ENCODE peak calls at places on chromosomes 3 and 15, in four cellular contexts. Z, D, S and I are unnamed samples. For H3K4me1, the result is how much of the 10 kb centered on the place peaks cover.

GRCh38 chr3:156382458-156383346 is 172.2 kb downstream of the SSR3 start:
- DNase-seq in Z (no peak), D (peak), S (peak), I (no peak)

GRCh38 chr3:38528457-38528856 is 32.3 kb downstream of the EXOG start:
- DNase-seq in Z (no peak), D (no peak), S (peak), I (no peak)

GRCh38 chr3:66483006-66483928 is 17.6 kb downstream of the LRIG1 start:
- DNase-seq in Z (peak), D (peak), S (peak), I (no peak)

GRCh38 chr3:58494107-58494506 is 2.2 kb downstream of the KCTD6 start:
- DNase-seq in Z (no peak), D (no peak), S (no peak), I (no peak)

GRCh38 chr3:126390751-126391150 is 4.0 kb upstream of the CFAP100 start:
- DNase-seq in Z (no peak), D (no peak), S (no peak), I (no peak)

GRCh38 chr3:15033103-15033502 is 32.0 kb downstream of the MRPS25 start:
- DNase-seq in Z (no peak), D (no peak), S (no peak), I (no peak)

GRCh38 chr3:72722930-72723726 is 125.1 kb downstream of the SHQ1 start:
- DNase-seq in Z (no peak), D (peak), S (no peak), I (no peak)

GRCh38 chr3:99131876-99132275 is 230.4 kb upstream of the DCBLD2 start:
- DNase-seq in Z (no peak), D (no peak), S (no peak), I (no peak)

GRCh38 chr3:171028025-171028778 is 1.7 kb upstream of the SLC2A2 start:
- DNase-seq in Z (peak), D (peak), S (peak), I (no peak)

GRCh38 chr15:48644498-48644826 is 1.0 kb downstream of the FBN1 start:
- DNase-seq in Z (peak), D (peak), S (no peak), I (no peak)

GRCh38 chr3:130894130-130894872 is 417 bp downstream of the ATP2C1 start:
- DNase-seq in Z (peak), D (peak), S (peak), I (peak)

GRCh38 chr3:195403841-195404408 is 38.9 kb downstream of the ACAP2 start:
- DNase-seq in Z (no peak), D (no peak), S (no peak), I (no peak)

GRCh38 chr3:135989247-135989646 is 23.7 kb downstream of the PPP2R3A start:
- DNase-seq in Z (no peak), D (no peak), S (no peak), I (no peak)

GRCh38 chr15:62886431-62887071 is 156.0 kb upstream of the TPM1 start:
- DNase-seq in Z (no peak), D (no peak), S (peak), I (no peak)

GRCh38 chr15:29345549-29346525 is 76.2 kb upstream of the NSMCE3 start:
- DNase-seq in Z (no peak), D (no peak), S (peak), I (no peak)

GRCh38 chr3:141330235-141330634 is 38.1 kb upstream of the ZBTB38 start:
- DNase-seq in Z (no peak), D (no peak), S (no peak), I (no peak)

GRCh38 chr3:184465883-184466412 is 86.1 kb downstream of the CHRD start:
- DNase-seq in Z (no peak), D (no peak), S (no peak), I (no peak)

GRCh38 chr3:134039161-134039862 is 9.6 kb upstream of the SLCO2A1 start:
- DNase-seq in Z (no peak), D (no peak), S (no peak), I (no peak)

GRCh38 chr3:158109295-158109803 is 540 bp upstream of the RSRC1 start:
- DNase-seq in Z (no peak), D (no peak), S (peak), I (no peak)

GRCh38 chr3:45579251-45579650 is 15.3 kb upstream of the LIMD1 start:
- DNase-seq in Z (no peak), D (no peak), S (no peak), I (no peak)

GRCh38 chr3:13282986-13283876 is 136.9 kb downstream of the NUP210 start:
- DNase-seq in Z (no peak), D (no peak), S (peak), I (no peak)

GRCh38 chr3:136818191-136818850 is 605 bp upstream of the SLC35G2 start:
- DNase-seq in Z (peak), D (peak), S (peak), I (peak)

GRCh38 chr15:56659197-56659596 is 74.1 kb downstream of the ZNF280D start:
- DNase-seq in Z (no peak), D (no peak), S (no peak), I (no peak)

GRCh38 chr3:20008646-20009045 is 3.4 kb downstream of the PP2D1 start:
- DNase-seq in Z (no peak), D (no peak), S (no peak), I (no peak)

GRCh38 chr3:50484681-50485263 is 18.7 kb downstream of the CACNA2D2 start:
- DNase-seq in Z (no peak), D (no peak), S (no peak), I (no peak)

GRCh38 chr15:88725305-88726220 is 77.7 kb upstream of the ACAN start:
- DNase-seq in Z (no peak), D (no peak), S (no peak), I (no peak)

GRCh38 chr3:13522236-13522635 is 26.7 kb upstream of the FBLN2 start:
- DNase-seq in Z (no peak), D (no peak), S (no peak), I (no peak)

GRCh38 chr3:79517766-79518413 is 249.9 kb downstream of the ROBO1 start:
- DNase-seq in Z (no peak), D (peak), S (peak), I (no peak)

GRCh38 chr3:121436074-121436473 is 109.7 kb downstream of the POLQ start:
- DNase-seq in Z (no peak), D (no peak), S (no peak), I (no peak)

GRCh38 chr15:75904241-75904631 is 558 bp downstream of the FBXO22 start:
- DNase-seq in Z (no peak), D (peak), S (peak), I (no peak)

GRCh38 chr3:24192004-24192403 is 246.9 kb downstream of the NR1D2 start:
- DNase-seq in Z (no peak), D (no peak), S (no peak), I (no peak)

GRCh38 chr15:58433597-58434333 is 2.0 kb downstream of the LIPC start:
- DNase-seq in Z (no peak), D (no peak), S (peak), I (no peak)

GRCh38 chr3:53798144-53798543 is 48.1 kb downstream of the CHDH start:
- DNase-seq in Z (no peak), D (no peak), S (no peak), I (no peak)

GRCh38 chr15:85541744-85542143 is 161.3 kb downstream of the AKAP13 start:
- DNase-seq in Z (no peak), D (no peak), S (no peak), I (no peak)

GRCh38 chr3:101846709-101847108 is 2.6 kb upstream of the NFKBIZ start:
- DNase-seq in Z (no peak), D (no peak), S (no peak), I (no peak)

GRCh38 chr3:101848754-101849713 is at the start of gene NFKBIZ:
- DNase-seq in Z (peak), D (peak), S (peak), I (peak)

GRCh38 chr3:101845405-101845804 is 3.9 kb upstream of the NFKBIZ start:
- DNase-seq in Z (no peak), D (no peak), S (no peak), I (no peak)

GRCh38 chr3:101848326-101848725 is 988 bp upstream of the NFKBIZ start:
- DNase-seq in Z (no peak), D (no peak), S (no peak), I (no peak)

GRCh38 chr3:101847328-101847727 is 2.0 kb upstream of the NFKBIZ start:
- DNase-seq in Z (no peak), D (no peak), S (no peak), I (no peak)
- H3K4me1 ChIP-seq in Z (under half), D (under half), S (under half), I (under half)

GRCh38 chr3:194296832-194297666 is 54.1 kb downstream of the CPN2 start:
- DNase-seq in Z (peak), D (no peak), S (peak), I (no peak)
- H3K4me3 ChIP-seq in Z (peak), D (peak), S (peak), I (no peak)

GRCh38 chr15:99474981-99475753 is 90.6 kb upstream of the MEF2A start:
- DNase-seq in Z (peak), D (peak), S (no peak), I (no peak)

GRCh38 chr15:99474041-99474906 is 91.5 kb upstream of the MEF2A start:
- DNase-seq in Z (peak), D (no peak), S (no peak), I (no peak)

GRCh38 chr15:99477745-99478525 is 87.8 kb upstream of the MEF2A start:
- DNase-seq in Z (no peak), D (no peak), S (no peak), I (no peak)

GRCh38 chr15:99476413-99477222 is 89.2 kb upstream of the MEF2A start:
- DNase-seq in Z (peak), D (peak), S (peak), I (no peak)

GRCh38 chr15:99475754-99476412 is 89.9 kb upstream of the MEF2A start:
- DNase-seq in Z (no peak), D (no peak), S (no peak), I (no peak)
- H3K4me1 ChIP-seq in Z (under half), D (under half), S (under half), I (under half)

DNA sequence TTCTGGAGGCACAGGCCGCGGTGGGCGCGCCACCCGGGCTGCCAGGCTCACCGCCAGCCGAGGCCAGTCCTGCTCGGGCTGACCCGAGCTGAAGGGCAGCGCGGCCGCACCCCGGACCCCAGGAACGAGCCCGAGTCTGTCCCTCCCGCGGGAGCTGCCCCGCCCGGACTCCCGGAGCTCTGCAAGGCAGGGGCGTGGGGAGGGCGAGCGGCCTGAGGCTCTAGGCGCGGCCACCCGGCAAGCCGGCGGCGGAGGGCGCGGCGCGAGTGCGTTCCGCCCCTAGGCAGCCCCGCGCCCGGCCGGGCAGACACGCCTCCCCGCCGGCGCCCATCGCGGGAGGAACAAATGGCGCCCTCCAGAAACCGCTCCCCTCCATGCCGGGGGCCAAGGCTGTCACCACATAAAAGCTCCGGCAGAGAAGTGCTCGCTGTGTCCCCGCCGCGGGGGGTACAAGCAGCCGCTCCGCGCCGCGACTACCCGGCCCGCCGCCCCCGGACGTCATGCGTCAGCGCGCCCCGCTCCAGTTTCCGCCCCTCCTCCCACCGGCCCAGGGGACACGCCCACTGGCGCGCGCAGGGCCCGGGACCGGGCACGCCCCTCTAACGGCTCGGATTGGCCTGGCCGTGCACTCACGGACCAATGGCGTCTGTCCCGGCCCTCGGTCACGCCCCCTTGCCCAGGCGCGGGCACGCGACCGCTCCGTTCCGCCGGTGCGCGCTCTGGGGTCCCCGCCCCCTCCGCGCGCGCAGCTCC is 483 bp upstream of the KLF13 start:
- DNase-seq in Z (peak), D (peak), S (peak), I (peak)
- H3K4me3 ChIP-seq in Z (peak), D (peak), S (peak), I (peak)

GRCh38 chr3:128462341-128462910 is 4.3 kb downstream of the DNAJB8 start:
- DNase-seq in Z (no peak), D (no peak), S (no peak), I (no peak)

GRCh38 chr3:128463771-128464170 is 2.9 kb downstream of the DNAJB8 start:
- DNase-seq in Z (no peak), D (no peak), S (no peak), I (no peak)

GRCh38 chr3:128464702-128465101 is 2.0 kb downstream of the DNAJB8 start:
- DNase-seq in Z (no peak), D (no peak), S (no peak), I (no peak)

GRCh38 chr3:128463354-128463753 is 3.3 kb downstream of the DNAJB8 start:
- DNase-seq in Z (no peak), D (no peak), S (no peak), I (no peak)

GRCh38 chr3:128464188-128464587 is 2.5 kb downstream of the DNAJB8 start:
- DNase-seq in Z (no peak), D (no peak), S (no peak), I (no peak)
- H3K4me1 ChIP-seq in Z (under half), D (under half), S (under half), I (under half)

GRCh38 chr3:97823503-97824004 is 1.7 kb downstream of the CRYBG3 start:
- DNase-seq in Z (peak), D (peak), S (no peak), I (no peak)
- H3K4me3 ChIP-seq in Z (peak), D (peak), S (peak), I (no peak)

GRCh38 chr3:37491776-37492175 is 317.4 kb upstream of the LRRFIP2 start:
- DNase-seq in Z (no peak), D (no peak), S (no peak), I (no peak)
- H3K4me1 ChIP-seq in Z (under half), D (under half), S (under half), I (under half)